ENCODE peak calls at places on chromosomes 12 and 14, in ten cellular contexts. One of them, this sample, is unnamed.

GRCh38 chr12:101697930-101698781 is 716 bp downstream of the CHPT1 start:
- DNase-seq in Calu3: peak; percentile 37
- DNase-seq in activated CD8-positive, alpha-beta T cell treated with anti-CD3 and anti-CD28 coated beads for 36 hours: peak; percentile 13
- DNase-seq in fibroblast of villous mesenchyme: peak; percentile 31
- DNase-seq in dorsolateral prefrontal cortex: peak; percentile 47
- DNase-seq in bronchial epithelial cell: no peak
- DNase-seq in RWPE1: peak; percentile 41
- DNase-seq in pancreas: peak; percentile 85
- DNase-seq in NB4: peak; percentile 87
- DNase-seq in progenitor cell of endocrine pancreas: no peak
- DNase-seq in this sample: peak; percentile 39

GRCh38 chr12:89278862-89279261 is 73.4 kb downstream of the DUSP6 start:
- DNase-seq in bronchial epithelial cell: no peak
- DNase-seq in fibroblast of villous mesenchyme: no peak
- DNase-seq in dorsolateral prefrontal cortex: no peak
- DNase-seq in NB4: no peak
- DNase-seq in activated CD8-positive, alpha-beta T cell treated with anti-CD3 and anti-CD28 coated beads for 36 hours: no peak
- DNase-seq in pancreas: no peak
- DNase-seq in Calu3: no peak
- DNase-seq in progenitor cell of endocrine pancreas: no peak
- DNase-seq in RWPE1: no peak
- DNase-seq in this sample: no peak

GRCh38 chr12:3944620-3945019 is 71.4 kb upstream of the PARP11 start:
- DNase-seq in progenitor cell of endocrine pancreas: no peak
- DNase-seq in RWPE1: no peak
- DNase-seq in pancreas: no peak
- DNase-seq in fibroblast of villous mesenchyme: no peak
- DNase-seq in Calu3: no peak
- DNase-seq in activated CD8-positive, alpha-beta T cell treated with anti-CD3 and anti-CD28 coated beads for 36 hours: no peak
- DNase-seq in NB4: no peak
- DNase-seq in dorsolateral prefrontal cortex: no peak
- DNase-seq in bronchial epithelial cell: no peak
- DNase-seq in this sample: no peak

GRCh38 chr12:98744692-98745091 is 99.6 kb downstream of the APAF1 start:
- DNase-seq in RWPE1: no peak
- DNase-seq in fibroblast of villous mesenchyme: no peak
- DNase-seq in activated CD8-positive, alpha-beta T cell treated with anti-CD3 and anti-CD28 coated beads for 36 hours: no peak
- DNase-seq in bronchial epithelial cell: no peak
- DNase-seq in pancreas: no peak
- DNase-seq in progenitor cell of endocrine pancreas: no peak
- DNase-seq in NB4: no peak
- DNase-seq in dorsolateral prefrontal cortex: no peak
- DNase-seq in Calu3: no peak
- DNase-seq in this sample: no peak

GRCh38 chr14:56247495-56248087 is 129.4 kb downstream of the PELI2 start:
- DNase-seq in activated CD8-positive, alpha-beta T cell treated with anti-CD3 and anti-CD28 coated beads for 36 hours: no peak
- DNase-seq in progenitor cell of endocrine pancreas: no peak
- DNase-seq in bronchial epithelial cell: peak; percentile 35
- DNase-seq in pancreas: no peak
- DNase-seq in Calu3: no peak
- DNase-seq in NB4: no peak
- DNase-seq in fibroblast of villous mesenchyme: peak; percentile 47
- DNase-seq in dorsolateral prefrontal cortex: no peak
- DNase-seq in RWPE1: peak; percentile 12
- DNase-seq in this sample: no peak

GRCh38 chr12:64729909-64730584 is 29.2 kb downstream of the GNS start:
- DNase-seq in progenitor cell of endocrine pancreas: no peak
- DNase-seq in NB4: peak; percentile 35
- DNase-seq in RWPE1: no peak
- DNase-seq in fibroblast of villous mesenchyme: peak; percentile 28
- DNase-seq in pancreas: no peak
- DNase-seq in bronchial epithelial cell: no peak
- DNase-seq in dorsolateral prefrontal cortex: no peak
- DNase-seq in Calu3: no peak
- DNase-seq in activated CD8-positive, alpha-beta T cell treated with anti-CD3 and anti-CD28 coated beads for 36 hours: no peak
- DNase-seq in this sample: no peak

GRCh38 chr12:106107566-106107965 is 31.2 kb downstream of the NUAK1 start:
- DNase-seq in fibroblast of villous mesenchyme: peak; percentile 70
- DNase-seq in progenitor cell of endocrine pancreas: no peak
- DNase-seq in activated CD8-positive, alpha-beta T cell treated with anti-CD3 and anti-CD28 coated beads for 36 hours: no peak
- DNase-seq in bronchial epithelial cell: peak; percentile 83
- DNase-seq in NB4: no peak
- DNase-seq in RWPE1: no peak
- DNase-seq in dorsolateral prefrontal cortex: no peak
- DNase-seq in pancreas: no peak
- DNase-seq in Calu3: no peak
- DNase-seq in this sample: no peak

GRCh38 chr12:103279444-103279843 is 216.3 kb downstream of the C12orf42 start:
- DNase-seq in bronchial epithelial cell: peak; percentile 61
- DNase-seq in fibroblast of villous mesenchyme: no peak
- DNase-seq in progenitor cell of endocrine pancreas: no peak
- DNase-seq in activated CD8-positive, alpha-beta T cell treated with anti-CD3 and anti-CD28 coated beads for 36 hours: no peak
- DNase-seq in RWPE1: no peak
- DNase-seq in pancreas: no peak
- DNase-seq in Calu3: no peak
- DNase-seq in NB4: no peak
- DNase-seq in dorsolateral prefrontal cortex: no peak
- DNase-seq in this sample: no peak

GRCh38 chr12:93156091-93156490 is 221.6 kb upstream of the NUDT4 start:
- DNase-seq in progenitor cell of endocrine pancreas: no peak
- DNase-seq in Calu3: no peak
- DNase-seq in RWPE1: no peak
- DNase-seq in activated CD8-positive, alpha-beta T cell treated with anti-CD3 and anti-CD28 coated beads for 36 hours: no peak
- DNase-seq in bronchial epithelial cell: no peak
- DNase-seq in dorsolateral prefrontal cortex: no peak
- DNase-seq in NB4: no peak
- DNase-seq in fibroblast of villous mesenchyme: no peak
- DNase-seq in pancreas: no peak
- DNase-seq in this sample: no peak

GRCh38 chr14:73714656-73715081 is 485 bp upstream of the PNMA1 start:
- DNase-seq in fibroblast of villous mesenchyme: no peak
- DNase-seq in Calu3: no peak
- DNase-seq in pancreas: no peak
- DNase-seq in NB4: no peak
- DNase-seq in dorsolateral prefrontal cortex: no peak
- DNase-seq in activated CD8-positive, alpha-beta T cell treated with anti-CD3 and anti-CD28 coated beads for 36 hours: no peak
- DNase-seq in progenitor cell of endocrine pancreas: no peak
- DNase-seq in bronchial epithelial cell: peak; percentile 39
- DNase-seq in RWPE1: peak; percentile 36
- DNase-seq in this sample: no peak

GRCh38 chr14:106436310-106436905 is 910.0 kb downstream of the TMEM121 start:
- DNase-seq in activated CD8-positive, alpha-beta T cell treated with anti-CD3 and anti-CD28 coated beads for 36 hours: no peak
- DNase-seq in bronchial epithelial cell: no peak
- DNase-seq in fibroblast of villous mesenchyme: peak; percentile 2
- DNase-seq in pancreas: no peak
- DNase-seq in NB4: peak; percentile 42
- DNase-seq in progenitor cell of endocrine pancreas: no peak
- DNase-seq in RWPE1: peak; percentile 23
- DNase-seq in Calu3: peak; percentile 67
- DNase-seq in dorsolateral prefrontal cortex: no peak
- DNase-seq in this sample: no peak
- TF ChIP-seq CTCF in activated CD8-positive, alpha-beta T cell treated with anti-CD3 and anti-CD28 coated beads for 36 hours: no peak
- TF ChIP-seq CTCF in bronchial epithelial cell: no peak
- TF ChIP-seq CTCF in fibroblast of villous mesenchyme: peak; percentile 4
- TF ChIP-seq CTCF in pancreas: no peak
- TF ChIP-seq CTCF in NB4: no peak
- TF ChIP-seq CTCF in progenitor cell of endocrine pancreas: no peak
- TF ChIP-seq CTCF in RWPE1: peak; percentile 69
- TF ChIP-seq CTCF in Calu3: peak; percentile 20
- TF ChIP-seq CTCF in dorsolateral prefrontal cortex: peak; percentile 41
- TF ChIP-seq CTCF in this sample: no peak

DNA sequence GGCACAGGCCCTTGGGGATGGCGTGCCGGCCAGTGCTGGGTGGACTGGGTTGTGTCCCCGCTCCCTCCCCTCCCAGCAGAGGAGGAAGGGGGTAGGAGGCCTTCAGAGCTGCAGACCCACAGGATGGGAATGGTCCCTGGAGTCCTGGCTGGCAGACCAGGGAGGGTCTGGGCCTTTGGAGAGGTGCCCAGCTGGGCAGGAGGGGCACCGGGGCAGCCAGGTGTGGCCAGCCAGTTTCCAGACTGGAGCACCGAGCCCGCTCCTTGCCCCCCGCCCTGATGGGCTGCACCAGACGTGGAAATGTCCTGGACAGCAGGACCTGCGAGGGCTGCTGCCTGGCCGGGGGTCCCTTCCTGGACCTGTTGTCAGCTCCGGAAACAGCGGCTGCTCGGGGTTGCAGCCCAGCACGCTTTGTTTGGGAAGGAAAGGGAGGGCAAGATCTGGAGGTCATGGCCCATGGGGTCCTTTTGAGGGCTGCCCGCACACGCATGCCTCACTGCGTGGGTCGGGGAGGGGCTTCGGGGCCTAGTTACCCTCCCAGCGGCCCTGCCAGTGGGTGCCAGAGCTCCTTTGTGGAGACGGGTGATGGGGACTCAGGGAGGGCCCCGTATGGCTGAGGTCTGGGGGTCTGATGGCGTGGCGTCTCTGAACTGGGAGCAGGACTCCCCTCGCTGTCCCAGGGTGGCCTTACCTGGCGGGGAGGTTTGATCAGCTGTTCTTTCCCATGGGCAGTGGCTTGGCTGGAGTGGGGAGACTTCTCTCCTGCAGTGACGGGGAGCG is 9.1 kb downstream of the KIF26A start:
- DNase-seq in RWPE1: no peak
- DNase-seq in bronchial epithelial cell: no peak
- DNase-seq in NB4: no peak
- DNase-seq in pancreas: peak; percentile 75
- DNase-seq in progenitor cell of endocrine pancreas: no peak
- DNase-seq in fibroblast of villous mesenchyme: no peak
- DNase-seq in activated CD8-positive, alpha-beta T cell treated with anti-CD3 and anti-CD28 coated beads for 36 hours: no peak
- DNase-seq in dorsolateral prefrontal cortex: no peak
- DNase-seq in Calu3: no peak
- DNase-seq in this sample: no peak
- TF ChIP-seq CTCF in RWPE1: no peak
- TF ChIP-seq CTCF in bronchial epithelial cell: no peak
- TF ChIP-seq CTCF in NB4: no peak
- TF ChIP-seq CTCF in pancreas: no peak
- TF ChIP-seq CTCF in progenitor cell of endocrine pancreas: no peak
- TF ChIP-seq CTCF in fibroblast of villous mesenchyme: no peak
- TF ChIP-seq CTCF in activated CD8-positive, alpha-beta T cell treated with anti-CD3 and anti-CD28 coated beads for 36 hours: no peak
- TF ChIP-seq CTCF in dorsolateral prefrontal cortex: no peak
- TF ChIP-seq CTCF in Calu3: no peak
- TF ChIP-seq CTCF in this sample: no peak

GRCh38 chr14:25431211-25432076 is 381.5 kb upstream of the STXBP6 start:
- DNase-seq in fibroblast of villous mesenchyme: peak; percentile 1
- DNase-seq in NB4: peak; percentile 57
- DNase-seq in progenitor cell of endocrine pancreas: peak; percentile 25
- DNase-seq in pancreas: no peak
- DNase-seq in dorsolateral prefrontal cortex: no peak
- DNase-seq in activated CD8-positive, alpha-beta T cell treated with anti-CD3 and anti-CD28 coated beads for 36 hours: peak; percentile 30
- DNase-seq in bronchial epithelial cell: peak; percentile 1
- DNase-seq in RWPE1: no peak
- DNase-seq in Calu3: no peak
- DNase-seq in this sample: peak; percentile 23
- TF ChIP-seq CTCF in fibroblast of villous mesenchyme: no peak
- TF ChIP-seq CTCF in NB4: peak; percentile 51
- TF ChIP-seq CTCF in progenitor cell of endocrine pancreas: peak; percentile 67
- TF ChIP-seq CTCF in pancreas: no peak
- TF ChIP-seq CTCF in dorsolateral prefrontal cortex: no peak
- TF ChIP-seq CTCF in activated CD8-positive, alpha-beta T cell treated with anti-CD3 and anti-CD28 coated beads for 36 hours: no peak
- TF ChIP-seq CTCF in bronchial epithelial cell: no peak
- TF ChIP-seq CTCF in RWPE1: no peak
- TF ChIP-seq CTCF in Calu3: no peak
- TF ChIP-seq CTCF in this sample: peak; percentile 60

GRCh38 chr12:120748242-120748641 is 22.6 kb downstream of the ACADS start:
- DNase-seq in RWPE1: no peak
- DNase-seq in activated CD8-positive, alpha-beta T cell treated with anti-CD3 and anti-CD28 coated beads for 36 hours: no peak
- DNase-seq in progenitor cell of endocrine pancreas: no peak
- DNase-seq in Calu3: no peak
- DNase-seq in pancreas: no peak
- DNase-seq in dorsolateral prefrontal cortex: no peak
- DNase-seq in NB4: no peak
- DNase-seq in bronchial epithelial cell: no peak
- DNase-seq in fibroblast of villous mesenchyme: no peak
- DNase-seq in this sample: no peak

GRCh38 chr12:120751389-120751788 is 25.8 kb downstream of the ACADS start:
- DNase-seq in bronchial epithelial cell: no peak
- DNase-seq in progenitor cell of endocrine pancreas: no peak
- DNase-seq in pancreas: no peak
- DNase-seq in fibroblast of villous mesenchyme: no peak
- DNase-seq in activated CD8-positive, alpha-beta T cell treated with anti-CD3 and anti-CD28 coated beads for 36 hours: no peak
- DNase-seq in NB4: no peak
- DNase-seq in Calu3: no peak
- DNase-seq in RWPE1: no peak
- DNase-seq in dorsolateral prefrontal cortex: no peak
- DNase-seq in this sample: no peak

GRCh38 chr12:120754792-120755191 is 29.2 kb downstream of the ACADS start:
- DNase-seq in progenitor cell of endocrine pancreas: no peak
- DNase-seq in RWPE1: no peak
- DNase-seq in activated CD8-positive, alpha-beta T cell treated with anti-CD3 and anti-CD28 coated beads for 36 hours: no peak
- DNase-seq in Calu3: no peak
- DNase-seq in NB4: no peak
- DNase-seq in fibroblast of villous mesenchyme: no peak
- DNase-seq in dorsolateral prefrontal cortex: no peak
- DNase-seq in pancreas: no peak
- DNase-seq in bronchial epithelial cell: no peak
- DNase-seq in this sample: no peak

GRCh38 chr12:120749256-120749655 is 23.6 kb downstream of the ACADS start:
- DNase-seq in fibroblast of villous mesenchyme: no peak
- DNase-seq in bronchial epithelial cell: no peak
- DNase-seq in progenitor cell of endocrine pancreas: no peak
- DNase-seq in pancreas: no peak
- DNase-seq in activated CD8-positive, alpha-beta T cell treated with anti-CD3 and anti-CD28 coated beads for 36 hours: no peak
- DNase-seq in NB4: no peak
- DNase-seq in dorsolateral prefrontal cortex: no peak
- DNase-seq in Calu3: no peak
- DNase-seq in RWPE1: no peak
- DNase-seq in this sample: no peak

GRCh38 chr12:120750806-120751205 is 25.2 kb downstream of the ACADS start:
- DNase-seq in pancreas: no peak
- DNase-seq in activated CD8-positive, alpha-beta T cell treated with anti-CD3 and anti-CD28 coated beads for 36 hours: peak; percentile 21
- DNase-seq in RWPE1: no peak
- DNase-seq in bronchial epithelial cell: no peak
- DNase-seq in progenitor cell of endocrine pancreas: no peak
- DNase-seq in Calu3: no peak
- DNase-seq in NB4: no peak
- DNase-seq in fibroblast of villous mesenchyme: no peak
- DNase-seq in dorsolateral prefrontal cortex: no peak
- DNase-seq in this sample: no peak
- TF ChIP-seq CTCF in pancreas: no peak
- TF ChIP-seq CTCF in activated CD8-positive, alpha-beta T cell treated with anti-CD3 and anti-CD28 coated beads for 36 hours: no peak
- TF ChIP-seq CTCF in RWPE1: no peak
- TF ChIP-seq CTCF in bronchial epithelial cell: no peak
- TF ChIP-seq CTCF in progenitor cell of endocrine pancreas: no peak
- TF ChIP-seq CTCF in Calu3: no peak
- TF ChIP-seq CTCF in NB4: peak; percentile 9
- TF ChIP-seq CTCF in fibroblast of villous mesenchyme: no peak
- TF ChIP-seq CTCF in dorsolateral prefrontal cortex: no peak
- TF ChIP-seq CTCF in this sample: no peak

DNA sequence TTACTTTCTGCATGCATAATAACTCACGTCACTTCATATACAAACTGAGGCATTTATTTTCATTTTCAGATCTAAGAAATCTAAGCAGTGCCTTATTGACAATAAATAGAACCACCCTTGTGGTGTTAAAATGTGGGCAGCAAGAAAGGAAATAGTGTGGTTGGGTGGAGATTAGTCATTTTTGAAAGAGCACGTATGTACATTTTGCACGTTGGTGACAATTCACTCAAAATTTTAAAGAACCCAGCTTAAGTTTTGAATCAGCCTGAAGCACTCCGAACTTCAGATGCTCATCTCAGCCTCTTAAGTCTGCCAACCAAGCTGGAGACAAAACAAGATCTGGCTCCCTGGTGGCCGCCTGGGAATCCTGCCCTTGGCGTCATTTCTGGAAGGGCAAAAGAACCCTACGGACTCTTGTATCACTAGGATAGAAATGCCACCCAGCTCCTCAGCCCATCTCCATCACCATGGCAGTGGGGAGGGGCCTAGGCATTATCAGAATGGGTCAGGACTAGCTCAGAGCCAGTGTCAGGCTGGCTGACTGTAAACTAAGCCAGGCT is 89.5 kb upstream of the BCL2L14 start:
- DNase-seq in bronchial epithelial cell: peak; percentile 30
- DNase-seq in pancreas: no peak
- DNase-seq in progenitor cell of endocrine pancreas: no peak
- DNase-seq in activated CD8-positive, alpha-beta T cell treated with anti-CD3 and anti-CD28 coated beads for 36 hours: peak; percentile 63
- DNase-seq in Calu3: no peak
- DNase-seq in dorsolateral prefrontal cortex: no peak
- DNase-seq in NB4: peak; percentile 59
- DNase-seq in RWPE1: no peak
- DNase-seq in fibroblast of villous mesenchyme: no peak
- DNase-seq in this sample: no peak
- TF ChIP-seq CTCF in bronchial epithelial cell: no peak
- TF ChIP-seq CTCF in pancreas: no peak
- TF ChIP-seq CTCF in progenitor cell of endocrine pancreas: no peak
- TF ChIP-seq CTCF in activated CD8-positive, alpha-beta T cell treated with anti-CD3 and anti-CD28 coated beads for 36 hours: no peak
- TF ChIP-seq CTCF in Calu3: no peak
- TF ChIP-seq CTCF in dorsolateral prefrontal cortex: no peak
- TF ChIP-seq CTCF in NB4: no peak
- TF ChIP-seq CTCF in RWPE1: no peak
- TF ChIP-seq CTCF in fibroblast of villous mesenchyme: no peak
- TF ChIP-seq CTCF in this sample: no peak

This sample was measured in neural crest cell.